ENCODE peak calls at places on chromosomes 2 and 18, in eight cellular contexts. W is EL; Z is NAMALWA; R is stimulated activated naive B cell treated with anti-CD40 and anti-IgM and Interleukin-4, amounts not matched to agents 10 μg/mL and 1 μg/mL and 100 μg/mL, for 72 hours; B is activated T-cell treated with anti-CD3 and anti-CD28 coated beads, Interleukin-2, amount 50 U/mL, for 72 hours; C is AG08396; H is stimulated activated CD8-positive, alpha-beta memory T cell treated with anti-CD3 and anti-CD28 coated beads, Interleukin-15, amount 100 ng/mL, for 24 hours; T is NCI-H187 treated with DMSO at 0.1 percent for 48 hours. V is an unnamed sample.

GRCh38 chr2:135570884-135571283 is 39.6 kb downstream of the R3HDM1 start:
- DNase-seq in Z (no peak), B (no peak), C (no peak), R (no peak), W (no peak), H (no peak), T (no peak), V (no peak)

GRCh38 chr2:228655341-228655740 is 473.9 kb upstream of the SPHKAP start:
- DNase-seq in C (no peak), R (no peak), W (peak), B (no peak), T (no peak), Z (no peak), H (no peak), V (no peak)

GRCh38 chr2:100193334-100193733 is 50.9 kb upstream of the AFF3 start:
- DNase-seq in H (no peak), B (no peak), W (no peak), T (no peak), C (no peak), Z (no peak), R (no peak), V (no peak)

GRCh38 chr2:230902180-230902899 is 22.7 kb downstream of the GPR55 start:
- DNase-seq in Z (peak), H (no peak), C (peak), B (peak), R (peak), T (no peak), W (peak), V (no peak)

GRCh38 chr2:100721693-100722092 is 98.2 kb upstream of the NPAS2 start:
- DNase-seq in R (no peak), H (no peak), W (no peak), B (no peak), Z (no peak), T (no peak), C (no peak), V (no peak)

GRCh38 chr2:117470311-117471095 is 344.0 kb upstream of the DDX18 start:
- DNase-seq in C (no peak), H (no peak), R (no peak), Z (peak), W (no peak), T (no peak), B (peak), V (no peak)

GRCh38 chr2:115460008-115460407 is 1017.6 kb downstream of the DPP10 start:
- DNase-seq in B (no peak), T (no peak), W (no peak), C (no peak), H (no peak), R (no peak), Z (no peak), V (no peak)

GRCh38 chr2:229201522-229201921 is 69.6 kb downstream of the PID1 start:
- DNase-seq in B (no peak), C (no peak), W (no peak), H (no peak), R (no peak), Z (no peak), T (no peak), V (no peak)

GRCh38 chr18:29307231-29307630 is 1130.3 kb upstream of the CDH2 start:
- DNase-seq in B (no peak), R (no peak), H (no peak), T (no peak), C (no peak), Z (no peak), W (no peak), V (no peak)

GRCh38 chr18:59454909-59455727 is 96.1 kb upstream of the LMAN1 start:
- DNase-seq in W (no peak), C (no peak), Z (no peak), T (no peak), H (no peak), B (no peak), R (no peak), V (no peak)

GRCh38 chr2:29802976-29803375 is 118.4 kb downstream of the ALK start:
- DNase-seq in H (no peak), R (no peak), Z (no peak), T (no peak), W (no peak), C (peak), B (no peak), V (no peak)

GRCh38 chr2:144498215-144498614 is 21.7 kb downstream of the ZEB2 start:
- DNase-seq in W (no peak), C (no peak), B (no peak), T (no peak), Z (no peak), R (no peak), H (no peak), V (no peak)

GRCh38 chr2:150212722-150213171 is 274.7 kb downstream of the RND3 start:
- DNase-seq in R (no peak), T (no peak), B (no peak), H (no peak), C (no peak), Z (no peak), W (peak), V (no peak)

GRCh38 chr2:79585701-79586428 is 73.0 kb downstream of the CTNNA2 start:
- DNase-seq in R (no peak), B (no peak), T (no peak), C (no peak), W (peak), H (no peak), Z (no peak), V (no peak)

GRCh38 chr2:3313845-3314375 is 63.7 kb downstream of the EIPR1 start:
- DNase-seq in B (no peak), W (no peak), R (no peak), Z (no peak), T (no peak), H (no peak), C (no peak), V (no peak)

V was measured in NCI-H1436 treated with DMSO at 0.1 percent for 48 hours.